ENCODE peak calls at places on chromosomes 13 and 19, in ten cellular contexts. W is smooth muscle cell of the brain vasculature; L is naive B cell; Q is mesenchymal stem cell; I is anterior cingulate cortex; Y is activated CD8-positive, alpha-beta memory T cell treated with anti-CD3 and anti-CD28 coated beads for 48 hours; J is stimulated activated CD8-positive, alpha-beta memory T cell treated with anti-CD3 and anti-CD28 coated beads, Interleukin-4, amount 100 ng/mL, for 48 hours; R is upper lobe of left lung; E is fibroblast of pulmonary artery; V is CD8-positive, alpha-beta T cell. M is an unnamed sample.

GRCh38 chr19:38528931-38529330 is 88.8 kb downstream of the MAP4K1 start:
- DNase-seq in J (no peak), E (no peak), R (no peak), Y (no peak), W (no peak), Q (no peak), V (no peak), L (no peak), I (no peak), M (no peak)

GRCh38 chr19:38209671-38210457 is 14.2 kb downstream of the DPF1 start:
- DNase-seq in Q (peak; percentile 38), Y (no peak), L (no peak), I (peak; percentile 81), V (no peak), R (peak; percentile 92), J (no peak), W (no peak), E (peak; percentile 24), M (peak; percentile 73)

GRCh38 chr13:48776396-48776795 is 122.7 kb downstream of the CYSLTR2 start:
- DNase-seq in I (no peak), R (no peak), Y (no peak), W (no peak), L (no peak), J (no peak), V (no peak), E (no peak), Q (peak; percentile 54), M (no peak)

GRCh38 chr13:91399189-91400093 is 1.0 kb downstream of the GPC5 start:
- DNase-seq in V (no peak), W (no peak), J (peak; percentile 26), Q (no peak), L (peak; percentile 6), I (peak; percentile 4), Y (no peak), E (no peak), R (no peak), M (no peak)

GRCh38 chr13:106911020-106911419 is 343.1 kb upstream of the ARGLU1 start:
- DNase-seq in W (no peak), R (no peak), J (no peak), I (no peak), L (no peak), Y (no peak), E (no peak), V (no peak), Q (no peak), M (no peak)

GRCh38 chr13:105336706-105337582 is 1198.5 kb downstream of the EFNB2 start:
- DNase-seq in E (peak; percentile 16), R (no peak), Q (no peak), I (no peak), Y (no peak), J (no peak), W (no peak), L (no peak), V (no peak), M (no peak)

GRCh38 chr19:1408300-1409203 is 1.2 kb downstream of the DAZAP1 start:
- DNase-seq in Y (peak; percentile 30), Q (peak; percentile 66), E (peak; percentile 61), W (no peak), J (peak; percentile 70), V (peak; percentile 48), I (peak; percentile 49), L (peak; percentile 47), R (peak; percentile 92), M (no peak)

GRCh38 chr13:79128158-79128557 is 277.9 kb downstream of the RBM26 start:
- DNase-seq in V (no peak), L (no peak), I (no peak), Q (peak; percentile 90), R (no peak), W (peak; percentile 9), Y (no peak), E (peak; percentile 87), J (no peak), M (no peak)